ENCODE peak calls at places on chromosomes 2 and 18, in six cellular contexts. H is SK-N-SH, P is K562, M is H1, N is HepG2, K is GM12878. O is an unnamed sample.

GRCh38 chr2:105541189-105542050 is 142.6 kb upstream of the FHL2 start:
- DNase-seq in H (no peak), P (no peak), M (no peak), N (no peak), K (no peak), O (no peak)

GRCh38 chr18:74378179-74378682 is 62.6 kb downstream of the C18orf63 start:
- DNase-seq in H (no peak), P (no peak), M (no peak), N (no peak), K (no peak), O (no peak)

GRCh38 chr18:36402765-36403396 is 105.4 kb downstream of the FHOD3 start:
- DNase-seq in H (no peak), P (peak), M (no peak), N (no peak), K (no peak), O (no peak)

GRCh38 chr2:73080321-73081131 is 9.0 kb upstream of the SFXN5 start:
- DNase-seq in H (no peak), P (no peak), M (no peak), N (no peak), K (no peak), O (no peak)

GRCh38 chr2:79993144-79993543 is 311.4 kb downstream of the LRRTM1 start:
- DNase-seq in H (no peak), P (no peak), M (no peak), N (no peak), K (no peak), O (peak)

GRCh38 chr2:172439509-172439860 is 12.1 kb downstream of the ITGA6 start:
- DNase-seq in H (no peak), P (no peak), M (no peak), N (no peak), K (no peak), O (no peak)

GRCh38 chr2:30645081-30645744 is 162.0 kb downstream of the CAPN13 start:
- DNase-seq in H (no peak), P (no peak), M (no peak), N (no peak), K (no peak), O (no peak)

GRCh38 chr18:3873698-3874495 is 423.9 kb downstream of the TGIF1 start:
- DNase-seq in H (no peak), P (no peak), M (no peak), N (no peak), K (no peak), O (no peak)

GRCh38 chr2:239893236-239893515 is 132.0 kb downstream of the NDUFA10 start:
- DNase-seq in H (no peak), P (no peak), M (no peak), N (no peak), K (no peak), O (no peak)

GRCh38 chr18:76482971-76483691 is 11.9 kb downstream of the ZNF516 start:
- DNase-seq in H (no peak), P (no peak), M (no peak), N (no peak), K (no peak), O (peak)

GRCh38 chr2:98854675-98855074 is 81.3 kb downstream of the CRACDL start:
- DNase-seq in H (no peak), P (no peak), M (no peak), N (no peak), K (no peak), O (no peak)

GRCh38 chr2:71453404-71454220 is at the start of gene DYSF:
- DNase-seq in H (peak), P (peak), M (peak), N (no peak), K (no peak), O (no peak)

GRCh38 chr2:179936654-179937053 is 70.4 kb downstream of the CWC22 start:
- DNase-seq in H (peak), P (peak), M (peak), N (peak), K (no peak), O (peak)

GRCh38 chr2:128644156-128644555 is 325.5 kb upstream of the HS6ST1 start:
- DNase-seq in H (no peak), P (no peak), M (no peak), N (no peak), K (no peak), O (no peak)

GRCh38 chr2:152497481-152498052 is 162.6 kb downstream of the FMNL2 start:
- DNase-seq in H (peak), P (peak), M (no peak), N (peak), K (no peak), O (no peak)

GRCh38 chr2:152493417-152493816 is 158.4 kb downstream of the FMNL2 start:
- DNase-seq in H (no peak), P (no peak), M (no peak), N (no peak), K (no peak), O (no peak)

GRCh38 chr2:152491139-152491472 is 156.1 kb downstream of the FMNL2 start:
- DNase-seq in H (no peak), P (no peak), M (no peak), N (no peak), K (no peak), O (no peak)

GRCh38 chr2:152489364-152489763 is 154.4 kb downstream of the FMNL2 start:
- DNase-seq in H (no peak), P (no peak), M (no peak), N (no peak), K (no peak), O (no peak)

GRCh38 chr2:152493945-152494528 is 159.1 kb downstream of the FMNL2 start:
- DNase-seq in H (no peak), P (no peak), M (no peak), N (no peak), K (no peak), O (no peak)
- H3K27ac ChIP-seq in H (no peak), P (no peak), M (no peak), N (no peak), K (no peak), O (no peak)

GRCh38 chr18:33946322-33946721 is 278.4 kb downstream of the NOL4 start:
- DNase-seq in H (no peak), P (no peak), M (no peak), N (no peak), K (no peak), O (no peak)

DNA sequence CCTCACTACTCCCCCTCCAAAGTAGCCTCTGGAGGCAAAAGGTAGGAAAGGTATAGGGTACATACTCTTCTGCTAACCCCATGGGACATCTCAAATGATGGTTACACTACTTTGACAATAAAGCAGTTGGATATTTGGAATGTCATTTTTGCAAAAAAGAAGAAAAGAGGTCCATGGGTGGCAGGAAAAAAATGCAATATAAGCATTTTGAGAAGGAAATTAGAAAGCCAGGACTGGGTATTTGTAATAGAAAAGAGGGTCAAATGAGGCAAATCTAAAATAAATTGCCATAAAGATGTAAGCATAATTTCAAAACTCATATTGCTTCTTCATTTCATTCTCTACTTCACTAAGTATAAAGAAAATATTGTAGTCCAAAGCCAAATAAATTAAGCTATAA is 280.2 kb downstream of the NOL4 start:
- DNase-seq in H (no peak), P (no peak), M (no peak), N (no peak), K (no peak), O (no peak)
- TF ChIP-seq GABPA in H (no peak), P (no peak), M (no peak), N (no peak), K (no peak), O (no peak)

GRCh38 chr18:10216809-10217208 is 237.6 kb upstream of the APCDD1 start:
- DNase-seq in H (no peak), P (no peak), M (no peak), N (no peak), K (no peak), O (no peak)

GRCh38 chr18:10207682-10208081 is 246.8 kb upstream of the APCDD1 start:
- DNase-seq in H (no peak), P (no peak), M (no peak), N (no peak), K (no peak), O (no peak)

GRCh38 chr18:10215444-10215843 is 239.0 kb upstream of the APCDD1 start:
- DNase-seq in H (no peak), P (no peak), M (no peak), N (no peak), K (no peak), O (peak)

GRCh38 chr18:10210077-10210476 is 244.4 kb upstream of the APCDD1 start:
- DNase-seq in H (no peak), P (no peak), M (no peak), N (no peak), K (no peak), O (no peak)

DNA sequence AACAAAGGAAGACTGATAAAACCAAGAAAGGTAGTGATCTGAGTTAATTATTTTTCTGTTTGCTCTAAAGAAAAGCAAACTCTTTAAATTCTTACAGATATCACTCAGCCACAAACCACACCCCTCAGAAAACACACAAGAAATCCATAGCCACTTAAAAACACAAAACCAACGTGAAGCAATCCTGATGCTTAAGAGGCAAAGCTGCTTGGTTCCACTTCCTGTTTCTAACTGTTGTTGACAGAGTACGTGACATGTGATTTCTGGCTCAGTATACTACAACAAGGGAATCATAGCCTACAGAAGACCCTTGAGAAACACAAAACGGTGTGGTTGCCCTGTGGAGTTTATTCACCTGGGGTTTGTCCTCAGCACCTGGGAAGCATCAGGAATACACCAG is 240.9 kb upstream of the APCDD1 start:
- DNase-seq in H (no peak), P (no peak), M (no peak), N (no peak), K (peak), O (peak)
- H3K27ac ChIP-seq in H (no peak), P (no peak), M (no peak), N (no peak), K (no peak), O (peak)

DNA sequence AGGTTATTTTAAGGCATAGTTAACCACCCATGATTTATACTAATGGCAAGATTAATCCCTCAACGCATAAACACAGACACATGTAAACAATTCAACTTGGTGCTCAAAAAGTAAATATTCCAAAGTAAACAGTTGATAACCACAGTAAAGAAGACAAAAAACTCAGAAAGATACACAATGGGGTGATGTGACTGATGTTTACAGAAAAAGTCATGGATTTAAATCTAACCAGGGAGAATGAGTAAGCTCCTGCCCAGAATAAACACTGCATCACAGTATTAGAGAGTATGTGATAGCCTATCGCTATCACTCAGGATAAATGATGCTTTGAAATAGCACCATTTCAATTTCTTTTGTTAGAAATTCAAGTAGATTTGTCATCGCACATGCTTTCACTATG is 49.3 kb downstream of the HIBCH start:
- DNase-seq in H (no peak), P (no peak), M (no peak), N (peak), K (no peak), O (no peak)
- TF ChIP-seq GABPA in H (no peak), P (no peak), M (no peak), N (no peak), K (no peak), O (no peak)

GRCh38 chr2:97656129-97656755 is 7.6 kb downstream of the ACTR1B start:
- DNase-seq in H (no peak), P (no peak), M (no peak), N (no peak), K (no peak), O (no peak)

GRCh38 chr2:97654324-97654723 is 8.5 kb downstream of the COX5B start:
- DNase-seq in H (no peak), P (no peak), M (no peak), N (no peak), K (no peak), O (no peak)

GRCh38 chr2:97653874-97654273 is 8.0 kb downstream of the COX5B start:
- DNase-seq in H (no peak), P (no peak), M (no peak), N (no peak), K (no peak), O (no peak)

GRCh38 chr2:97656905-97657587 is 6.8 kb downstream of the ACTR1B start:
- DNase-seq in H (no peak), P (peak), M (no peak), N (no peak), K (no peak), O (no peak)

DNA sequence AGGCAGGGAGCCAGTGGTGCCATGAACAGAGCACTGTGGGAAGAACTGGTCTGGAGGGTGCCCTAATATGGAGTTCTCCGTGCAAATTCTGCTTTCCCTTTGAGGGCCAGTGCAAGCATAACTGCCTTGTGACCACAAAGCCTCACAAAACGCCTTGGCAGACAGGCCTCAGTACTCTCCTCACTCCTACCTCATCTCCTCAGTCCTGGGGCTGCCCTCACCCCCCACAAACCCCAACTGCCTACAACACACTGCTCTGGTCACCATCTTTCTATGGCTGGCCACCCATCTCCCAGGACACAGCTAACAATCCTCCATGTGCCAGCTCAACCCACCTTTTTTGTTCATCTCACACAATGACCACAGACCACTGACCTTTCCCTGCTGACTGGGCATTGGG is 8.9 kb downstream of the COX5B start:
- DNase-seq in H (no peak), P (no peak), M (no peak), N (no peak), K (no peak), O (no peak)
- H3K27ac ChIP-seq in H (no peak), P (no peak), M (no peak), N (no peak), K (no peak), O (no peak)

GRCh38 chr2:217189747-217190146 is 329.9 kb upstream of the TNP1 start:
- DNase-seq in H (no peak), P (no peak), M (no peak), N (no peak), K (no peak), O (no peak)
- TF ChIP-seq GABPA in H (no peak), P (no peak), M (no peak), N (no peak), K (no peak), O (no peak)

DNA sequence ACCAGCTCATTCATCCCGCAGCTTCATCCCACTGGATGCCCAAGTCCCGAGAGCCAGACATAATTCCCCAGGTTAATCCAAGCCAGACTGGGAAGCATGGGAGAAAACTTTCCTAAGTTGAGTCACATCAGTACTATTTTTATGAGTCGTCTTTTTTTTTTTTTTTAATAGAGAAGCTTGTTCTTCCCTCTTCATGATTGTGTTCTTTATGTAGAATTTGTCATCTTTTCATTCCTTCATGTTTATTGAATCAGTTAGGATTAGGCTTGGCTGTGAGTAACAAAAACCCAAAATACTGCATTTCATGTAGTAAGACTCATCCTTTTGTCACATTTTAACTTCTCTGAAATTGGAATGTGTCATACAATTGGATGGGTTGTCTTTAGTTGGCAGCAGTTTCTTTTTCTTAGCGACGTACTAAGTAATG is 59.1 kb downstream of the SERTAD2 start:
- DNase-seq in H (no peak), P (no peak), M (no peak), N (no peak), K (no peak), O (no peak)
- H3K27ac ChIP-seq in H (no peak), P (no peak), M (no peak), N (no peak), K (no peak), O (no peak)

O was measured in HL-60.